ENCODE peak calls at places on chromosomes 13 and 19, in eight cellular contexts. One of them, this sample, is unnamed. For H3K4me1, the result is how much of the 10 kb centered on the place peaks cover.

GRCh38 chr13:112690242-112690943 is 555 bp downstream of the ATP11A start:
- DNase-seq in tibial nerve: no peak
- DNase-seq in body of pancreas: peak
- DNase-seq in IMR-90: peak
- DNase-seq in ovary: peak
- DNase-seq in spleen: peak
- DNase-seq in right lobe of liver: peak
- DNase-seq in adrenal gland: peak
- DNase-seq in this sample: no peak

GRCh38 chr19:532578-533484 is 1.3 kb downstream of the CDC34 start:
- DNase-seq in tibial nerve: peak
- DNase-seq in body of pancreas: peak
- DNase-seq in IMR-90: peak
- DNase-seq in ovary: peak
- DNase-seq in spleen: peak
- DNase-seq in right lobe of liver: peak
- DNase-seq in adrenal gland: peak
- DNase-seq in this sample: peak

GRCh38 chr19:2268480-2268830 is 12.2 kb upstream of the JSRP1 start:
- DNase-seq in tibial nerve: no peak
- DNase-seq in body of pancreas: no peak
- DNase-seq in IMR-90: no peak
- DNase-seq in ovary: no peak
- DNase-seq in spleen: no peak
- DNase-seq in right lobe of liver: no peak
- DNase-seq in adrenal gland: no peak
- DNase-seq in this sample: no peak

GRCh38 chr19:38281820-38282566 is 17.6 kb downstream of the SPINT2 start:
- DNase-seq in tibial nerve: no peak
- DNase-seq in body of pancreas: peak
- DNase-seq in IMR-90: no peak
- DNase-seq in ovary: no peak
- DNase-seq in spleen: no peak
- DNase-seq in right lobe of liver: no peak
- DNase-seq in adrenal gland: no peak
- DNase-seq in this sample: no peak

GRCh38 chr19:41868120-41868988 is 8.3 kb downstream of the RPS19 start:
- DNase-seq in tibial nerve: no peak
- DNase-seq in body of pancreas: no peak
- DNase-seq in IMR-90: no peak
- DNase-seq in ovary: no peak
- DNase-seq in spleen: no peak
- DNase-seq in right lobe of liver: no peak
- DNase-seq in adrenal gland: no peak
- DNase-seq in this sample: no peak

GRCh38 chr13:48078251-48078656 is 16.6 kb downstream of the MED4 start:
- DNase-seq in tibial nerve: no peak
- DNase-seq in body of pancreas: no peak
- DNase-seq in IMR-90: no peak
- DNase-seq in ovary: no peak
- DNase-seq in spleen: no peak
- DNase-seq in right lobe of liver: no peak
- DNase-seq in adrenal gland: no peak
- DNase-seq in this sample: no peak

GRCh38 chr19:1818549-1819195 is 6.6 kb upstream of the ATP8B3 start:
- DNase-seq in tibial nerve: no peak
- DNase-seq in body of pancreas: no peak
- DNase-seq in IMR-90: no peak
- DNase-seq in ovary: no peak
- DNase-seq in spleen: peak
- DNase-seq in right lobe of liver: no peak
- DNase-seq in adrenal gland: no peak
- DNase-seq in this sample: no peak

GRCh38 chr19:13037161-13037560 is 41.9 kb downstream of the NFIX start:
- DNase-seq in tibial nerve: no peak
- DNase-seq in body of pancreas: no peak
- DNase-seq in IMR-90: peak
- DNase-seq in ovary: no peak
- DNase-seq in spleen: no peak
- DNase-seq in right lobe of liver: no peak
- DNase-seq in adrenal gland: no peak
- DNase-seq in this sample: peak

GRCh38 chr19:38524994-38525634 is 91.6 kb downstream of the RYR1 start:
- DNase-seq in tibial nerve: no peak
- DNase-seq in body of pancreas: no peak
- DNase-seq in IMR-90: no peak
- DNase-seq in ovary: no peak
- DNase-seq in spleen: no peak
- DNase-seq in right lobe of liver: no peak
- DNase-seq in adrenal gland: no peak
- DNase-seq in this sample: no peak

GRCh38 chr13:65965496-65965895 is 1264.6 kb downstream of the PCDH9 start:
- DNase-seq in tibial nerve: no peak
- DNase-seq in body of pancreas: no peak
- DNase-seq in IMR-90: peak
- DNase-seq in ovary: no peak
- DNase-seq in spleen: no peak
- DNase-seq in right lobe of liver: no peak
- DNase-seq in adrenal gland: no peak
- DNase-seq in this sample: no peak

GRCh38 chr19:11382898-11383705 is 1.0 kb downstream of the EPOR start:
- DNase-seq in tibial nerve: peak
- DNase-seq in body of pancreas: peak
- DNase-seq in IMR-90: no peak
- DNase-seq in ovary: peak
- DNase-seq in spleen: peak
- DNase-seq in right lobe of liver: peak
- DNase-seq in adrenal gland: peak
- DNase-seq in this sample: no peak

GRCh38 chr13:98187155-98187726 is 10.2 kb upstream of the RNF113B start:
- DNase-seq in tibial nerve: no peak
- DNase-seq in body of pancreas: no peak
- DNase-seq in IMR-90: no peak
- DNase-seq in ovary: no peak
- DNase-seq in spleen: no peak
- DNase-seq in right lobe of liver: no peak
- DNase-seq in adrenal gland: no peak
- DNase-seq in this sample: no peak

GRCh38 chr13:19061278-19061677 is 120.3 kb downstream of the TUBA3C start:
- DNase-seq in tibial nerve: no peak
- DNase-seq in body of pancreas: no peak
- DNase-seq in IMR-90: no peak
- DNase-seq in ovary: no peak
- DNase-seq in spleen: no peak
- DNase-seq in right lobe of liver: no peak
- DNase-seq in adrenal gland: no peak
- DNase-seq in this sample: no peak

GRCh38 chr19:54561840-54562239 is 11.8 kb upstream of the LILRA2 start:
- DNase-seq in tibial nerve: no peak
- DNase-seq in body of pancreas: no peak
- DNase-seq in IMR-90: no peak
- DNase-seq in ovary: no peak
- DNase-seq in spleen: no peak
- DNase-seq in right lobe of liver: no peak
- DNase-seq in adrenal gland: no peak
- DNase-seq in this sample: no peak
- TF ChIP-seq POLR2A in tibial nerve: no peak
- TF ChIP-seq POLR2A in body of pancreas: no peak
- TF ChIP-seq POLR2A in IMR-90: no peak
- TF ChIP-seq POLR2A in ovary: no peak
- TF ChIP-seq POLR2A in spleen: no peak
- TF ChIP-seq POLR2A in right lobe of liver: no peak
- TF ChIP-seq POLR2A in adrenal gland: no peak
- TF ChIP-seq POLR2A in this sample: no peak

DNA sequence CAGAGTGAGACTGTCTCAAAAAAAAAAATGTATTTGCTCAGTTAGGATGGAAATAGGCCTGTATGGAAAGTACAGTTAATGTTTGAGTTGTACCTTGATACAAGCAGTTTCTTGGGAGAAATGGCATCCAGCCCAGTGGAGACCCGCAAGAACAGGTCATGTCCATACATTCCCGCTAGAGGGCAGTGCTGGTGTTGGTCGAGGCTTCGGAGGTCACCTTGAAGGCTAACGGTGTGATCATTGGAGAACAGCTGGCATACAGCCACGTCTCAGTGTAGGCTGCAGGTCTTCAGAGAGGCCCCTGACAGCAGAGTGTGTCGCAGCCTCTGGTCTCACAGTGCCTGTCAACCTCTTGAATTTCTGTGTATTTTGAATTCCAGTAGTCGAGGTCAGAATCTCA is 7.5 kb downstream of the ZNF610 start:
- DNase-seq in tibial nerve: peak
- DNase-seq in body of pancreas: peak
- DNase-seq in IMR-90: peak
- DNase-seq in ovary: peak
- DNase-seq in spleen: no peak
- DNase-seq in right lobe of liver: no peak
- DNase-seq in adrenal gland: peak
- DNase-seq in this sample: no peak
- TF ChIP-seq CTCF in tibial nerve: peak
- TF ChIP-seq CTCF in body of pancreas: peak
- TF ChIP-seq CTCF in IMR-90: peak
- TF ChIP-seq CTCF in ovary: no peak
- TF ChIP-seq CTCF in spleen: peak
- TF ChIP-seq CTCF in right lobe of liver: peak
- TF ChIP-seq CTCF in adrenal gland: peak
- TF ChIP-seq CTCF in this sample: peak

DNA sequence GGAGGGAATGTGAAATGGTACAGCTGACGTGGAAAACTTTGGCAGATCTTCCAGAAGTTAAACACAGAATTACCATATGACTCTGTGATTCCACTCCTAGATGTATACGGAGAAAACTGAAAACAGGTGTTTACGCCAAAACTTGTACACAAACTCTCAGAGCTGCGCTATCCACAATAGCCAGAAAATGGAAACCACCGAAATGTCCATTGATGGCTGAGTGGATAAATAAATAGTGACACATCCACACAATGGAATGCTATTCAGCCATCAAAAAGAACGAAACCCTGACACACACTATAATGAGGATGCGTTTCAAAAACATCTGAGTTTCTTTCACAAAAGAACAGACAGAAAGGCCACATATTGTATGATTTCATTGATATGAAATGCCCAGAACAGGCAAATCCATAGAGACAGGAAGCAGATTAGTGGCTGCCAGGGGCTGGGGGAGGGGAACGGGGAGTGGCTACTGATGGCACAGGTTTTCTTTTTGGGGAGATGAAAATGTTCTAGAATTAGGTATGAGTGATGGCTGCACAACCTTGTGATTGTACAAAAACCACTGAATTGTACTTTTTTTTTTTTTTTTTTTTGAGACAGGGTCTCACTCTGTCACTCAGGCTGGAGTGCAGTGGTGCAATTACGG is 33.0 kb downstream of the IL12RB1 start:
- DNase-seq in tibial nerve: no peak
- DNase-seq in body of pancreas: no peak
- DNase-seq in IMR-90: peak
- DNase-seq in ovary: no peak
- DNase-seq in spleen: no peak
- DNase-seq in right lobe of liver: no peak
- DNase-seq in adrenal gland: no peak
- DNase-seq in this sample: no peak
- H3K4me1 ChIP-seq in tibial nerve: under half
- H3K4me1 ChIP-seq in body of pancreas: under half
- H3K4me1 ChIP-seq in IMR-90: under half
- H3K4me1 ChIP-seq in ovary: under half
- H3K4me1 ChIP-seq in spleen: under half
- H3K4me1 ChIP-seq in right lobe of liver: under half
- H3K4me1 ChIP-seq in adrenal gland: under half
- H3K4me1 ChIP-seq in this sample: under half

DNA sequence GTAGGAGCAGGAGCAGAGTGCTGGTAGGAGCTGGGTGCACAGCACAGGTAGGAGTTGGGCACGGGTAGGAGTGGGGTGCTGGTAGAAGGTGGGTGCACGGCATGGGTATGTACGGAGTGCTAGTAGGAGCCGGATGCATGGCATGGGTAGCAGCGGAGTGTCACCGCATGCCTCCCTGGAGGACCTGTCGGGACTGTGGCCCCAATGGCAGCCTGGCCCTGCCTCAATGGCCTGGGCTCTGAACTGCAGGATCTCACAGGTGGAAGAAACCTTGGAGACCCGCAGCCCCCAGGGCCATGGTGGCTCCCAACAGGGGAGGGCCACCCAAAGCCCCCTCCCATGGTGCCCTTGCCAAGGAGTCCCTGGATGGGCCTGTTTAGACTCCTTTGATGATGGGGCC is 1146.0 kb downstream of the UQCRFS1 start:
- DNase-seq in tibial nerve: no peak
- DNase-seq in body of pancreas: no peak
- DNase-seq in IMR-90: no peak
- DNase-seq in ovary: no peak
- DNase-seq in spleen: no peak
- DNase-seq in right lobe of liver: no peak
- DNase-seq in adrenal gland: no peak
- DNase-seq in this sample: no peak
- TF ChIP-seq POLR2A in tibial nerve: no peak
- TF ChIP-seq POLR2A in body of pancreas: no peak
- TF ChIP-seq POLR2A in IMR-90: no peak
- TF ChIP-seq POLR2A in ovary: no peak
- TF ChIP-seq POLR2A in spleen: no peak
- TF ChIP-seq POLR2A in right lobe of liver: no peak
- TF ChIP-seq POLR2A in adrenal gland: no peak
- TF ChIP-seq POLR2A in this sample: no peak

GRCh38 chr19:4059493-4059880 is 7.2 kb downstream of the ZBTB7A start:
- DNase-seq in tibial nerve: no peak
- DNase-seq in body of pancreas: no peak
- DNase-seq in IMR-90: no peak
- DNase-seq in ovary: no peak
- DNase-seq in spleen: no peak
- DNase-seq in right lobe of liver: peak
- DNase-seq in adrenal gland: no peak
- DNase-seq in this sample: peak

GRCh38 chr19:4060621-4061177 is 6.0 kb downstream of the ZBTB7A start:
- DNase-seq in tibial nerve: no peak
- DNase-seq in body of pancreas: peak
- DNase-seq in IMR-90: no peak
- DNase-seq in ovary: no peak
- DNase-seq in spleen: peak
- DNase-seq in right lobe of liver: no peak
- DNase-seq in adrenal gland: no peak
- DNase-seq in this sample: no peak

GRCh38 chr19:4059931-4060620 is 6.6 kb downstream of the ZBTB7A start:
- DNase-seq in tibial nerve: peak
- DNase-seq in body of pancreas: peak
- DNase-seq in IMR-90: no peak
- DNase-seq in ovary: peak
- DNase-seq in spleen: peak
- DNase-seq in right lobe of liver: peak
- DNase-seq in adrenal gland: peak
- DNase-seq in this sample: no peak

GRCh38 chr19:4058696-4059492 is 7.8 kb downstream of the ZBTB7A start:
- DNase-seq in tibial nerve: no peak
- DNase-seq in body of pancreas: no peak
- DNase-seq in IMR-90: no peak
- DNase-seq in ovary: peak
- DNase-seq in spleen: peak
- DNase-seq in right lobe of liver: peak
- DNase-seq in adrenal gland: peak
- DNase-seq in this sample: no peak

GRCh38 chr19:4057913-4058695 is 8.6 kb downstream of the ZBTB7A start:
- DNase-seq in tibial nerve: peak
- DNase-seq in body of pancreas: peak
- DNase-seq in IMR-90: peak
- DNase-seq in ovary: peak
- DNase-seq in spleen: peak
- DNase-seq in right lobe of liver: peak
- DNase-seq in adrenal gland: peak
- DNase-seq in this sample: peak
- TF ChIP-seq CTCF in tibial nerve: peak
- TF ChIP-seq CTCF in body of pancreas: no peak
- TF ChIP-seq CTCF in IMR-90: peak
- TF ChIP-seq CTCF in ovary: peak
- TF ChIP-seq CTCF in spleen: no peak
- TF ChIP-seq CTCF in right lobe of liver: peak
- TF ChIP-seq CTCF in adrenal gland: no peak
- TF ChIP-seq CTCF in this sample: peak

This sample was measured in gastrocnemius medialis.